ENCODE peak calls at places on chromosomes 3 and 15, in four cellular contexts. T, E, Q and N are unnamed samples.

GRCh38 chr15:68400066-68400456 is 31.9 kb downstream of the ITGA11 start:
- DNase-seq in T (no peak), E (no peak), Q (no peak), N (no peak)

GRCh38 chr15:50906954-50907865 is 1.3 kb upstream of the AP4E1 start:
- DNase-seq in T (no peak), E (peak; percentile 54), Q (no peak), N (no peak)

GRCh38 chr3:170909129-170909903 is 879 bp upstream of the EIF5A2 start:
- DNase-seq in T (peak; percentile 49), E (no peak), Q (peak; percentile 62), N (no peak)

GRCh38 chr15:82850242-82850591 is 40.8 kb downstream of the WHAMM start:
- DNase-seq in T (no peak), E (no peak), Q (no peak), N (no peak)

GRCh38 chr3:4407941-4408340 is 59.1 kb downstream of the SUMF1 start:
- DNase-seq in T (no peak), E (no peak), Q (no peak), N (no peak)

GRCh38 chr3:153050978-153051377 is 111.0 kb upstream of the RAP2B start:
- DNase-seq in T (no peak), E (no peak), Q (no peak), N (no peak)

GRCh38 chr3:36416660-36417059 is 36.4 kb downstream of the STAC start:
- DNase-seq in T (no peak), E (no peak), Q (no peak), N (no peak)

GRCh38 chr3:168517514-168518071 is 421.9 kb upstream of the GOLIM4 start:
- DNase-seq in T (no peak), E (no peak), Q (no peak), N (no peak)

GRCh38 chr15:55708720-55709119 is 34.2 kb downstream of the PRTG start:
- DNase-seq in T (no peak), E (no peak), Q (no peak), N (no peak)

GRCh38 chr3:185549651-185550111 is 2.7 kb downstream of the LIPH start:
- DNase-seq in T (no peak), E (no peak), Q (no peak), N (no peak)

GRCh38 chr3:27590437-27591320 is 106.5 kb upstream of the SLC4A7 start:
- DNase-seq in T (no peak), E (no peak), Q (no peak), N (no peak)

GRCh38 chr3:193508108-193508507 is 46.6 kb downstream of the ATP13A4 start:
- DNase-seq in T (no peak), E (no peak), Q (no peak), N (no peak)

GRCh38 chr3:111819912-111820311 is 39.2 kb upstream of the PHLDB2 start:
- DNase-seq in T (no peak), E (no peak), Q (no peak), N (no peak)

GRCh38 chr3:49173116-49173791 is 1.9 kb downstream of the KLHDC8B start:
- DNase-seq in T (peak; percentile 86), E (no peak), Q (peak; percentile 75), N (no peak)

GRCh38 chr3:190581041-190581501 is 67.2 kb downstream of the IL1RAP start:
- DNase-seq in T (no peak), E (no peak), Q (no peak), N (no peak)

GRCh38 chr15:67331676-67332075 is 77.1 kb downstream of the IQCH start:
- DNase-seq in T (no peak), E (no peak), Q (no peak), N (no peak)